ENCODE peak calls at places on chromosomes 12 and 14, in four cellular contexts. One of them, this sample, is unnamed.

GRCh38 chr12:57627504-57628279 is 5.3 kb downstream of the B4GALNT1 start:
- DNase-seq in HT-29: no peak
- DNase-seq in COR-L47: no peak
- DNase-seq in progenitor cell of endocrine pancreas: peak
- DNase-seq in this sample: no peak

GRCh38 chr14:88559852-88560251 is 3.0 kb upstream of the ZC3H14 start:
- DNase-seq in HT-29: peak
- DNase-seq in progenitor cell of endocrine pancreas: no peak
- DNase-seq in COR-L47: peak
- DNase-seq in this sample: no peak

GRCh38 chr14:68293404-68293803 is 473.8 kb downstream of the RAD51B start:
- DNase-seq in COR-L47: no peak
- DNase-seq in HT-29: no peak
- DNase-seq in progenitor cell of endocrine pancreas: no peak
- DNase-seq in this sample: no peak

GRCh38 chr14:29937116-29937515 is 9.5 kb upstream of the PRKD1 start:
- DNase-seq in HT-29: no peak
- DNase-seq in progenitor cell of endocrine pancreas: no peak
- DNase-seq in COR-L47: no peak
- DNase-seq in this sample: no peak

GRCh38 chr12:54596526-54596946 is 8.1 kb upstream of the PPP1R1A start:
- DNase-seq in progenitor cell of endocrine pancreas: peak
- DNase-seq in HT-29: peak
- DNase-seq in COR-L47: peak
- DNase-seq in this sample: no peak

GRCh38 chr12:7219599-7220243 is 30.2 kb downstream of the PEX5 start:
- DNase-seq in progenitor cell of endocrine pancreas: peak
- DNase-seq in COR-L47: peak
- DNase-seq in HT-29: peak
- DNase-seq in this sample: peak

GRCh38 chr14:32559595-32559994 is 230.5 kb downstream of the AKAP6 start:
- DNase-seq in HT-29: no peak
- DNase-seq in progenitor cell of endocrine pancreas: no peak
- DNase-seq in COR-L47: no peak
- DNase-seq in this sample: no peak

GRCh38 chr12:130957304-130957621 is 3.6 kb downstream of the ADGRD1 start:
- DNase-seq in progenitor cell of endocrine pancreas: no peak
- DNase-seq in COR-L47: no peak
- DNase-seq in HT-29: no peak
- DNase-seq in this sample: no peak

GRCh38 chr14:82438416-82438815 is 904.8 kb upstream of the SEL1L start:
- DNase-seq in progenitor cell of endocrine pancreas: no peak
- DNase-seq in HT-29: no peak
- DNase-seq in COR-L47: no peak
- DNase-seq in this sample: no peak

GRCh38 chr12:92028039-92028709 is 117.5 kb downstream of the BTG1 start:
- DNase-seq in HT-29: no peak
- DNase-seq in COR-L47: no peak
- DNase-seq in progenitor cell of endocrine pancreas: no peak
- DNase-seq in this sample: no peak

GRCh38 chr14:99134333-99135046 is 137.5 kb downstream of the BCL11B start:
- DNase-seq in HT-29: no peak
- DNase-seq in COR-L47: no peak
- DNase-seq in progenitor cell of endocrine pancreas: no peak
- DNase-seq in this sample: no peak

GRCh38 chr14:41749425-41749824 is 142.7 kb downstream of the LRFN5 start:
- DNase-seq in COR-L47: peak
- DNase-seq in HT-29: no peak
- DNase-seq in progenitor cell of endocrine pancreas: no peak
- DNase-seq in this sample: no peak

GRCh38 chr14:95346820-95347219 is 27.1 kb upstream of the CLMN start:
- DNase-seq in HT-29: no peak
- DNase-seq in COR-L47: no peak
- DNase-seq in progenitor cell of endocrine pancreas: no peak
- DNase-seq in this sample: peak

GRCh38 chr14:64500088-64500487 is 3.5 kb downstream of the ZBTB25 start:
- DNase-seq in HT-29: no peak
- DNase-seq in COR-L47: no peak
- DNase-seq in progenitor cell of endocrine pancreas: no peak
- DNase-seq in this sample: no peak

GRCh38 chr12:69896653-69897381 is 71.8 kb downstream of the MYRFL start:
- DNase-seq in progenitor cell of endocrine pancreas: no peak
- DNase-seq in COR-L47: no peak
- DNase-seq in HT-29: no peak
- DNase-seq in this sample: no peak

GRCh38 chr12:96211989-96212388 is 17.8 kb downstream of the ELK3 start:
- DNase-seq in COR-L47: no peak
- DNase-seq in progenitor cell of endocrine pancreas: no peak
- DNase-seq in HT-29: no peak
- DNase-seq in this sample: no peak

GRCh38 chr14:71187633-71188356 is 280.5 kb downstream of the PCNX1 start:
- DNase-seq in COR-L47: no peak
- DNase-seq in progenitor cell of endocrine pancreas: no peak
- DNase-seq in HT-29: no peak
- DNase-seq in this sample: no peak

GRCh38 chr12:75756112-75756511 is 244.7 kb upstream of the KRR1 start:
- DNase-seq in COR-L47: no peak
- DNase-seq in HT-29: no peak
- DNase-seq in progenitor cell of endocrine pancreas: no peak
- DNase-seq in this sample: no peak

GRCh38 chr12:132275110-132275531 is 54.3 kb downstream of the GALNT9 start:
- DNase-seq in COR-L47: no peak
- DNase-seq in HT-29: peak
- DNase-seq in progenitor cell of endocrine pancreas: no peak
- DNase-seq in this sample: no peak

GRCh38 chr14:103849151-103850013 is 2.0 kb upstream of the PPP1R13B start:
- DNase-seq in HT-29: no peak
- DNase-seq in progenitor cell of endocrine pancreas: no peak
- DNase-seq in COR-L47: no peak
- DNase-seq in this sample: no peak

GRCh38 chr12:53219116-53219955 is 12.3 kb upstream of the ITGB7 start:
- DNase-seq in progenitor cell of endocrine pancreas: no peak
- DNase-seq in HT-29: no peak
- DNase-seq in COR-L47: no peak
- DNase-seq in this sample: peak

GRCh38 chr14:95320076-95320895 is 578 bp upstream of the CLMN start:
- DNase-seq in progenitor cell of endocrine pancreas: peak
- DNase-seq in HT-29: no peak
- DNase-seq in COR-L47: no peak
- DNase-seq in this sample: no peak

GRCh38 chr12:23204933-23205778 is 580.2 kb downstream of the ETNK1 start:
- DNase-seq in progenitor cell of endocrine pancreas: no peak
- DNase-seq in HT-29: peak
- DNase-seq in COR-L47: no peak
- DNase-seq in this sample: no peak

GRCh38 chr12:67909091-67909531 is 80.1 kb upstream of the IFNG-AS1 start:
- DNase-seq in COR-L47: no peak
- DNase-seq in progenitor cell of endocrine pancreas: no peak
- DNase-seq in HT-29: no peak
- DNase-seq in this sample: no peak

GRCh38 chr12:54371328-54372112 is 7.2 kb upstream of the GPR84 start:
- DNase-seq in COR-L47: peak
- DNase-seq in HT-29: no peak
- DNase-seq in progenitor cell of endocrine pancreas: no peak
- DNase-seq in this sample: peak

GRCh38 chr14:90382491-90383125 is 14.2 kb upstream of the CALM1 start:
- DNase-seq in COR-L47: peak
- DNase-seq in progenitor cell of endocrine pancreas: peak
- DNase-seq in HT-29: peak
- DNase-seq in this sample: peak

GRCh38 chr12:47082283-47082962 is 2.7 kb upstream of the AMIGO2 start:
- DNase-seq in COR-L47: no peak
- DNase-seq in progenitor cell of endocrine pancreas: no peak
- DNase-seq in HT-29: no peak
- DNase-seq in this sample: no peak